ENCODE peak calls at places on chromosome 14, in six cellular contexts. K is A549; C is Right ventricle myocardium superior; G is cardiac septum; Y is progenitor cell of endocrine pancreas; P is stimulated activated CD4-positive, alpha-beta T cell treated with anti-CD3 and anti-CD28 coated beads, Interleukin-1b, Interleukin-23, amount 100 ng/mL, for 24 hours. E is an unnamed sample.

GRCh38 chr14:103597623-103598372 is 31.2 kb upstream of the KLC1 start:
- DNase-seq in K (no peak), C (peak; percentile 55), G (no peak), Y (no peak), P (no peak), E (no peak)

GRCh38 chr14:77707355-77707723 is 484 bp downstream of the ALKBH1 start:
- DNase-seq in K (peak; percentile 41), C (no peak), G (no peak), Y (no peak), P (no peak), E (no peak)

GRCh38 chr14:102208741-102209140 is 69.0 kb downstream of the WDR20 start:
- DNase-seq in K (no peak), C (no peak), G (no peak), Y (no peak), P (no peak), E (no peak)

GRCh38 chr14:99564256-99564902 is 39.6 kb downstream of the CCDC85C start:
- DNase-seq in K (peak; percentile 44), C (peak; percentile 62), G (no peak), Y (no peak), P (no peak), E (no peak)

GRCh38 chr14:103014466-103015319 is 42.7 kb downstream of the CDC42BPB start:
- DNase-seq in K (no peak), C (no peak), G (peak; percentile 63), Y (no peak), P (no peak), E (no peak)

GRCh38 chr14:35213869-35214387 is 78.3 kb upstream of the PSMA6 start:
- DNase-seq in K (peak; percentile 29), C (no peak), G (no peak), Y (no peak), P (no peak), E (no peak)

GRCh38 chr14:23028800-23029199 is 5.9 kb downstream of the PSMB5 start:
- DNase-seq in K (no peak), C (no peak), G (no peak), Y (no peak), P (no peak), E (no peak)

GRCh38 chr14:100417466-100417865 is 94.3 kb downstream of the SLC25A47 start:
- DNase-seq in K (peak; percentile 88), C (no peak), G (peak; percentile 67), Y (peak; percentile 43), P (no peak), E (no peak)

GRCh38 chr14:88613552-88614010 is 50.7 kb downstream of the ZC3H14 start:
- DNase-seq in K (no peak), C (no peak), G (no peak), Y (no peak), P (no peak), E (no peak)

E was measured in thoracic aorta.